ENCODE peak calls at places on chromosomes 11 and 22, in ten cellular contexts. M is progenitor cell of endocrine pancreas; G is activated CD4-positive, alpha-beta T cell treated with anti-CD3 and anti-CD28 coated beads, Interleukin-2, amount 10 ng/mL, durations not matched to agents 7 days and 5 days; S is colonic mucosa; T is glutamatergic neuron; I is neural crest cell; A is activated T-helper 9 cell treated with anti-CD3 and anti-CD28 coated beads, Interleukin-2, amount 50 U/mL, for 16 hours; F is cardiac muscle cell; V is hippocampal formation; J is DMS153. O is an unnamed sample.

GRCh38 chr11:86575927-86576326 is 96.5 kb downstream of the ME3 start:
- DNase-seq in V (no peak), I (no peak), M (no peak), T (no peak), F (no peak), A (no peak), J (no peak), G (no peak), S (no peak), O (no peak)

GRCh38 chr11:113528982-113529381 is 53.8 kb upstream of the DRD2 start:
- DNase-seq in I (no peak), S (no peak), G (no peak), T (no peak), A (no peak), M (no peak), V (no peak), F (no peak), J (no peak), O (peak)

GRCh38 chr22:41603873-41604332 is 14.3 kb upstream of the PMM1 start:
- DNase-seq in S (no peak), F (no peak), G (peak), T (no peak), J (no peak), A (peak), I (no peak), M (no peak), V (no peak), O (no peak)

GRCh38 chr11:95483339-95483738 is 252.3 kb upstream of the SESN3 start:
- DNase-seq in A (no peak), S (no peak), I (no peak), G (no peak), V (no peak), M (no peak), J (no peak), F (no peak), T (no peak), O (no peak)

GRCh38 chr22:27755521-27756211 is 45.9 kb downstream of the MN1 start:
- DNase-seq in S (no peak), T (no peak), F (no peak), A (no peak), G (no peak), I (no peak), M (no peak), J (no peak), V (no peak), O (no peak)

GRCh38 chr22:46295277-46295971 is 1.2 kb upstream of the GTSE1 start:
- DNase-seq in F (no peak), V (no peak), I (no peak), S (no peak), J (no peak), T (no peak), M (no peak), G (no peak), A (no peak), O (no peak)

GRCh38 chr22:47163876-47164513 is 401.5 kb downstream of the TBC1D22A start:
- DNase-seq in I (peak), G (no peak), T (peak), S (no peak), A (no peak), F (no peak), M (no peak), J (no peak), V (no peak), O (peak)

GRCh38 chr11:26996056-26996455 is 2.1 kb downstream of the FIBIN start:
- DNase-seq in M (no peak), F (no peak), J (no peak), V (no peak), T (no peak), G (no peak), A (no peak), S (no peak), I (no peak), O (no peak)

GRCh38 chr22:28282346-28282745 is 363.3 kb upstream of the PITPNB start:
- DNase-seq in M (no peak), S (no peak), I (no peak), G (no peak), T (no peak), V (no peak), A (no peak), F (no peak), J (no peak), O (no peak)

GRCh38 chr22:39251762-39252460 is 7.1 kb upstream of the PDGFB start:
- DNase-seq in M (no peak), S (no peak), A (no peak), V (no peak), T (no peak), I (no peak), F (no peak), J (no peak), G (no peak), O (no peak)

GRCh38 chr11:118152552-118153471 is at the start of gene SCN4B:
- DNase-seq in S (peak), G (peak), J (peak), I (peak), V (peak), M (peak), T (peak), A (no peak), F (peak), O (peak)

GRCh38 chr22:50473855-50474671 is 772 bp downstream of the SBF1 start:
- DNase-seq in V (no peak), F (peak), J (no peak), A (no peak), G (peak), M (no peak), T (peak), S (peak), I (peak), O (no peak)

GRCh38 chr11:69636512-69636866 is 4.5 kb upstream of the CCND1 start:
- DNase-seq in V (peak), S (peak), F (peak), T (peak), A (no peak), M (peak), J (no peak), I (peak), G (no peak), O (peak)

GRCh38 chr22:42869463-42869862 is 12.4 kb upstream of the ARFGAP3 start:
- DNase-seq in V (no peak), F (no peak), I (no peak), A (no peak), G (no peak), S (no peak), T (no peak), J (no peak), M (no peak), O (no peak)

GRCh38 chr11:121459413-121460041 is 6.8 kb upstream of the SORL1-AS1 start:
- DNase-seq in G (peak), V (no peak), T (no peak), I (no peak), M (no peak), J (peak), S (no peak), F (no peak), A (no peak), O (peak)

GRCh38 chr22:50545522-50546325 is at the start of gene KLHDC7B:
- DNase-seq in T (no peak), M (no peak), I (no peak), G (peak), S (no peak), V (no peak), F (no peak), A (no peak), J (no peak), O (no peak)

GRCh38 chr11:8192016-8192895 is 23.4 kb upstream of the RIC3 start:
- DNase-seq in M (peak), G (peak), F (peak), I (peak), S (peak), T (peak), J (peak), V (peak), A (no peak), O (no peak)

GRCh38 chr11:48091426-48092102 is 111.2 kb downstream of the PTPRJ start:
- DNase-seq in V (no peak), G (no peak), J (no peak), T (no peak), A (no peak), I (no peak), S (no peak), M (no peak), F (no peak), O (no peak)

GRCh38 chr11:76552987-76553386 is 108.2 kb downstream of the EMSY start:
- DNase-seq in M (no peak), J (no peak), G (no peak), A (no peak), I (no peak), F (no peak), S (no peak), V (no peak), T (no peak), O (no peak)

GRCh38 chr11:73762732-73763131 is 1.9 kb upstream of the RAB6A start:
- DNase-seq in G (no peak), A (no peak), F (no peak), S (no peak), J (no peak), M (no peak), I (no peak), V (no peak), T (no peak), O (no peak)

GRCh38 chr22:43317252-43317651 is 25.9 kb downstream of the SCUBE1 start:
- DNase-seq in T (peak), J (no peak), G (no peak), I (no peak), M (no peak), A (no peak), V (no peak), S (no peak), F (peak), O (no peak)

GRCh38 chr22:29190915-29191314 is 14.8 kb upstream of the EMID1 start:
- DNase-seq in S (no peak), V (no peak), M (no peak), I (no peak), T (no peak), A (no peak), F (no peak), J (no peak), G (no peak), O (no peak)

GRCh38 chr11:111155021-111155420 is 90.5 kb upstream of the POU2AF2 start:
- DNase-seq in G (no peak), V (no peak), A (no peak), M (no peak), T (no peak), F (no peak), I (no peak), J (no peak), S (no peak), O (no peak)

GRCh38 chr22:25100972-25101371 is 98.7 kb upstream of the CRYBB3 start:
- DNase-seq in T (no peak), S (no peak), G (no peak), I (no peak), F (no peak), M (no peak), A (no peak), J (no peak), V (no peak), O (no peak)

GRCh38 chr11:72002841-72003775 is 4.4 kb downstream of the IL18BP start:
- DNase-seq in F (no peak), M (no peak), V (no peak), A (no peak), T (no peak), I (no peak), G (no peak), J (no peak), S (no peak), O (peak)

GRCh38 chr11:27934830-27935145 is 173.2 kb downstream of the KIF18A start:
- DNase-seq in S (no peak), I (no peak), V (no peak), F (no peak), J (no peak), A (no peak), T (no peak), G (no peak), M (no peak), O (no peak)

GRCh38 chr11:74739546-74740270 is 8.5 kb upstream of the CHRDL2 start:
- DNase-seq in A (peak), I (peak), S (peak), V (peak), F (peak), G (peak), M (peak), J (no peak), T (peak), O (peak)

GRCh38 chr22:39666926-39667325 is 96.4 kb downstream of the CACNA1I start:
- DNase-seq in F (no peak), S (no peak), A (no peak), G (no peak), I (no peak), V (no peak), M (no peak), T (no peak), J (no peak), O (no peak)

GRCh38 chr22:44314425-44315067 is 1.8 kb upstream of the SHISAL1 start:
- DNase-seq in S (no peak), V (no peak), T (no peak), M (no peak), F (no peak), J (no peak), G (no peak), I (no peak), A (no peak), O (no peak)

GRCh38 chr22:38862375-38863329 is 9.4 kb downstream of the CBX6 start:
- DNase-seq in F (peak), I (no peak), S (no peak), T (no peak), V (no peak), G (no peak), J (no peak), A (no peak), M (no peak), O (no peak)

GRCh38 chr11:36622431-36623136 is 24.5 kb upstream of the RAG2 start:
- DNase-seq in G (peak), F (peak), J (no peak), I (no peak), T (no peak), S (no peak), M (no peak), V (no peak), A (no peak), O (no peak)

GRCh38 chr11:69212121-69213110 is 56.7 kb downstream of the SMIM38 start:
- DNase-seq in F (no peak), T (no peak), M (no peak), V (no peak), A (no peak), J (no peak), G (no peak), I (no peak), S (no peak), O (no peak)

GRCh38 chr11:17838102-17838501 is 103.5 kb downstream of the KCNC1 start:
- DNase-seq in A (no peak), V (no peak), I (no peak), T (no peak), J (no peak), S (no peak), G (no peak), F (no peak), M (no peak), O (no peak)

GRCh38 chr11:662689-663274 is 25.7 kb downstream of the DRD4 start:
- DNase-seq in S (peak), I (peak), G (peak), F (peak), J (peak), T (peak), V (peak), A (no peak), M (peak), O (no peak)

GRCh38 chr11:97332271-97332670 is 942.5 kb downstream of the JRKL start:
- DNase-seq in T (no peak), I (no peak), G (no peak), S (no peak), F (no peak), A (no peak), V (no peak), J (no peak), M (no peak), O (no peak)

GRCh38 chr11:71091506-71092265 is 160.7 kb downstream of the SHANK2 start:
- DNase-seq in J (no peak), A (no peak), G (no peak), S (no peak), M (no peak), T (no peak), I (no peak), V (no peak), F (no peak), O (no peak)

GRCh38 chr22:49955581-49956417 is 4.8 kb upstream of the PIM3 start:
- DNase-seq in S (no peak), V (no peak), I (no peak), G (no peak), T (no peak), A (no peak), M (no peak), J (no peak), F (no peak), O (no peak)

GRCh38 chr11:117083011-117083940 is 15.0 kb downstream of the SIK3 start:
- DNase-seq in G (no peak), V (no peak), I (no peak), A (no peak), S (no peak), F (no peak), T (no peak), J (no peak), M (no peak), O (no peak)

GRCh38 chr11:16739326-16739875 is 954 bp downstream of the C11orf58 start:
- DNase-seq in M (no peak), J (no peak), I (no peak), A (no peak), T (no peak), V (no peak), S (no peak), G (no peak), F (no peak), O (no peak)

GRCh38 chr11:5690216-5690615 is 626 bp downstream of the TRIM22 start:
- DNase-seq in S (no peak), V (no peak), G (no peak), F (no peak), J (no peak), M (no peak), T (no peak), I (no peak), A (no peak), O (no peak)